ENCODE peak calls at places on chromosomes 2 and 18, in nine cellular contexts. J is thoracic aorta; F is cardiac fibroblast; U is GM12864; C is heart left ventricle; Q is CD8-positive, alpha-beta T cell; Z is choroid plexus epithelial cell; G is psoas muscle; B is HCT116. P is an unnamed sample.

GRCh38 chr18:50053142-50053541 is 141.8 kb downstream of the MYO5B start:
- DNase-seq in J (no peak), F (no peak), U (no peak), C (no peak), Q (no peak), Z (no peak), G (no peak), B (no peak), P (no peak)

GRCh38 chr2:195356920-195357440 is 300.0 kb upstream of the SLC39A10 start:
- DNase-seq in J (no peak), F (no peak), U (no peak), C (no peak), Q (no peak), Z (no peak), G (no peak), B (no peak), P (no peak)

GRCh38 chr2:128445533-128445900 is 126.8 kb upstream of the HS6ST1 start:
- DNase-seq in J (no peak), F (no peak), U (no peak), C (no peak), Q (no peak), Z (no peak), G (no peak), B (no peak), P (no peak)

GRCh38 chr18:22538463-22538862 is 120.7 kb upstream of the CTAGE1 start:
- DNase-seq in J (no peak), F (no peak), U (no peak), C (no peak), Q (no peak), Z (no peak), G (peak; percentile 32), B (no peak), P (no peak)

GRCh38 chr18:5527603-5528002 is 16.2 kb downstream of the EPB41L3 start:
- DNase-seq in J (no peak), F (peak; percentile 82), U (no peak), C (no peak), Q (no peak), Z (peak; percentile 97), G (peak; percentile 53), B (no peak), P (no peak)

GRCh38 chr2:241857041-241857541 is 1.6 kb downstream of the PDCD1 start:
- DNase-seq in J (no peak), F (no peak), U (no peak), C (peak; percentile 60), Q (no peak), Z (no peak), G (peak; percentile 13), B (no peak), P (no peak)

GRCh38 chr2:120699292-120699691 is 36.4 kb upstream of the GLI2 start:
- DNase-seq in J (no peak), F (no peak), U (no peak), C (no peak), Q (no peak), Z (no peak), G (no peak), B (no peak), P (no peak)

GRCh38 chr2:22360735-22361374 is 1024.1 kb upstream of the KLHL29 start:
- DNase-seq in J (no peak), F (no peak), U (no peak), C (no peak), Q (no peak), Z (no peak), G (no peak), B (no peak), P (no peak)

GRCh38 chr2:101149241-101150192 is 1.7 kb downstream of the TBC1D8 start:
- DNase-seq in J (no peak), F (no peak), U (no peak), C (no peak), Q (no peak), Z (no peak), G (peak; percentile 37), B (no peak), P (no peak)

GRCh38 chr2:108297436-108298141 is 8.9 kb downstream of the SULT1C2 start:
- DNase-seq in J (no peak), F (peak; percentile 88), U (no peak), C (no peak), Q (no peak), Z (peak; percentile 89), G (no peak), B (no peak), P (no peak)

GRCh38 chr2:164599954-164600589 is 21.2 kb downstream of the GRB14 start:
- DNase-seq in J (no peak), F (peak; percentile 92), U (peak; percentile 29), C (no peak), Q (no peak), Z (peak; percentile 93), G (no peak), B (peak; percentile 79), P (peak; percentile 33)

GRCh38 chr18:3415110-3415509 is 34.9 kb upstream of the TGIF1 start:
- DNase-seq in J (no peak), F (no peak), U (no peak), C (no peak), Q (no peak), Z (no peak), G (no peak), B (no peak), P (no peak)

GRCh38 chr2:163919717-163920116 is 183.9 kb upstream of the FIGN start:
- DNase-seq in J (no peak), F (peak; percentile 4), U (no peak), C (no peak), Q (no peak), Z (peak; percentile 4), G (no peak), B (no peak), P (no peak)

GRCh38 chr2:14927021-14927564 is 294.6 kb downstream of the LRATD1 start:
- DNase-seq in J (no peak), F (no peak), U (no peak), C (no peak), Q (no peak), Z (no peak), G (no peak), B (no peak), P (no peak)

GRCh38 chr18:47899107-47899840 is 31.2 kb downstream of the SMAD2 start:
- DNase-seq in J (no peak), F (no peak), U (no peak), C (no peak), Q (no peak), Z (no peak), G (no peak), B (no peak), P (no peak)

GRCh38 chr2:38959938-38960608 is 70.4 kb downstream of the ARHGEF33 start:
- DNase-seq in J (peak; percentile 25), F (peak; percentile 85), U (no peak), C (peak; percentile 92), Q (peak; percentile 34), Z (peak; percentile 88), G (peak; percentile 82), B (no peak), P (peak; percentile 80)
- TF ChIP-seq CTCF in J (no peak), F (no peak), U (no peak), C (peak; percentile 18), Q (no peak), Z (no peak), G (no peak), B (no peak), P (peak; percentile 31)

GRCh38 chr2:174343638-174344455 is 9.1 kb downstream of the SP9 start:
- DNase-seq in J (no peak), F (no peak), U (no peak), C (peak; percentile 51), Q (no peak), Z (no peak), G (no peak), B (no peak), P (peak; percentile 26)

GRCh38 chr2:174342600-174343342 is 8.0 kb downstream of the SP9 start:
- DNase-seq in J (no peak), F (no peak), U (no peak), C (peak; percentile 44), Q (no peak), Z (no peak), G (no peak), B (no peak), P (peak; percentile 45)

GRCh38 chr2:174341995-174342571 is 7.3 kb downstream of the SP9 start:
- DNase-seq in J (no peak), F (no peak), U (no peak), C (peak; percentile 63), Q (no peak), Z (no peak), G (peak; percentile 19), B (no peak), P (peak; percentile 24)

GRCh38 chr2:174343343-174343637 is 8.5 kb downstream of the SP9 start:
- DNase-seq in J (no peak), F (no peak), U (no peak), C (no peak), Q (no peak), Z (no peak), G (no peak), B (no peak), P (no peak)

DNA sequence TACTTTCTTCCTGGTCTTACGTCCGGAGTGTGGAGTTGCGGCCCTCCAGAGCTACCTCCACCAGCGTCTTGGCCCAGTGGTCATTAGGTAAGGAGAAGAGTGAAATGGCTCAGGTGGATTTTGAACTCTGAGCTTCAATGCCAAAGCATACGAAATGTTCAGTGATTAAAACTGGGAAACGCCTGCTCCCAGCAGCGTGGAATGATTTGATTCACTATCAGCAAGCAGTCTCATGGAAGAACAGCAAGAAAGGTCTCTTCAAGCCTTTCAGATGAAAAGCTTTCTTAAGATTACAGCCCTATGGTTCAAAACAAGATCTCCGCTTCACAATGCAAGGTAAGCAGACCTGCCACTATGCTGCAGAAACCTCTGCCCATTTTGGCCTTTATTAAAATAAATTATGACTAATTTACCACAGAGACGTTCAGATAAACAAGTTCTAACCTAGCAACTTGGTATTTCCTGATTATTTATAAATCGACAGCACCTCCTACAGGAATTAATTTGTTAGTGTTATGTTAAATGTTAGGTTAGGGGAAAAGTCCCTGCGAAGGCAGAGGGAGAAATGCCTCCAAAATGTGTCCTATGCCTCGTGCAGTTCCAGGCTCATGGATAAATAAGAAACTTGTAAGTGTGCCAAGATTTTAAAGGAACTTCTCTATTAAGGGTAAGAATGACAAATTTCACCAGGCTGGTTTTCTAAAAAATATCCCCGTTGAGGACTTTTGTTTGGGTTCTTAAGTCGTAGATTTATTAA is 10.1 kb downstream of the SP9 start:
- DNase-seq in J (no peak), F (peak; percentile 67), U (no peak), C (no peak), Q (no peak), Z (peak; percentile 53), G (no peak), B (peak; percentile 46), P (peak; percentile 40)
- TF ChIP-seq CTCF in J (no peak), F (peak; percentile 31), U (no peak), C (peak; percentile 36), Q (peak; percentile 54), Z (peak; percentile 36), G (peak; percentile 25), B (peak; percentile 63), P (peak; percentile 32)

GRCh38 chr2:216792222-216793001 is 67.5 kb downstream of the TNP1 start:
- DNase-seq in J (peak; percentile 38), F (peak; percentile 45), U (no peak), C (no peak), Q (no peak), Z (peak; percentile 12), G (peak; percentile 56), B (no peak), P (no peak)
- TF ChIP-seq CTCF in J (peak; percentile 41), F (no peak), U (no peak), C (no peak), Q (no peak), Z (no peak), G (no peak), B (no peak), P (no peak)

GRCh38 chr18:78431606-78432005 is 548.0 kb upstream of the SALL3 start:
- DNase-seq in J (no peak), F (no peak), U (no peak), C (no peak), Q (no peak), Z (no peak), G (no peak), B (no peak), P (no peak)
- TF ChIP-seq CTCF in J (no peak), F (no peak), U (no peak), C (no peak), Q (no peak), Z (no peak), G (no peak), B (no peak), P (no peak)